ENCODE peak calls at places on chromosomes 4 and X, in eight cellular contexts. Z is H9, H is tibial nerve, E is mucosa of descending colon, T is BE2C, W is A549, M is suprapubic skin, U is gastrocnemius medialis. L is an unnamed sample. For H3K4me1 and H3K9me3, the result is how much of the 10 kb centered on the place peaks cover.

GRCh38 chr4:20431422-20432014 is 179.8 kb downstream of the SLIT2 start:
- DNase-seq in U (no peak), E (no peak), H (no peak), M (no peak), Z (no peak), T (no peak), W (no peak), L (no peak)

GRCh38 chr4:92303621-92304027 is at the start of gene GRID2:
- DNase-seq in M (no peak), W (no peak), T (peak), U (no peak), H (no peak), Z (peak), E (no peak), L (no peak)

GRCh38 chr4:80610845-80611244 is 275.3 kb downstream of the CFAP299 start:
- DNase-seq in E (no peak), U (no peak), H (no peak), M (no peak), W (no peak), T (no peak), Z (no peak), L (no peak)

GRCh38 chrX:9164535-9165425 is 130.9 kb upstream of the FAM9B start:
- DNase-seq in E (no peak), U (no peak), W (peak), Z (no peak), T (no peak), M (no peak), H (no peak), L (no peak)

GRCh38 chr4:99366491-99366890 is 13.9 kb upstream of the ADH1C start:
- DNase-seq in M (no peak), T (no peak), U (no peak), Z (no peak), W (no peak), E (no peak), H (no peak), L (no peak)

GRCh38 chr4:87849612-87850011 is 16.8 kb downstream of the MEPE start:
- DNase-seq in Z (no peak), W (no peak), H (no peak), E (no peak), M (no peak), U (no peak), T (no peak), L (no peak)

GRCh38 chr4:87387237-87387636 is 3.8 kb downstream of the HSD17B11 start:
- DNase-seq in T (no peak), U (no peak), H (no peak), W (no peak), M (no peak), E (no peak), Z (no peak), L (no peak)

GRCh38 chrX:67692246-67692645 is 148.4 kb downstream of the AR start:
- DNase-seq in Z (no peak), M (no peak), U (no peak), H (no peak), E (no peak), W (no peak), T (no peak), L (no peak)

GRCh38 chr4:4987656-4988055 is 31.6 kb downstream of the CYTL1 start:
- DNase-seq in U (no peak), Z (no peak), M (no peak), E (no peak), T (no peak), W (no peak), H (no peak), L (no peak)

DNA sequence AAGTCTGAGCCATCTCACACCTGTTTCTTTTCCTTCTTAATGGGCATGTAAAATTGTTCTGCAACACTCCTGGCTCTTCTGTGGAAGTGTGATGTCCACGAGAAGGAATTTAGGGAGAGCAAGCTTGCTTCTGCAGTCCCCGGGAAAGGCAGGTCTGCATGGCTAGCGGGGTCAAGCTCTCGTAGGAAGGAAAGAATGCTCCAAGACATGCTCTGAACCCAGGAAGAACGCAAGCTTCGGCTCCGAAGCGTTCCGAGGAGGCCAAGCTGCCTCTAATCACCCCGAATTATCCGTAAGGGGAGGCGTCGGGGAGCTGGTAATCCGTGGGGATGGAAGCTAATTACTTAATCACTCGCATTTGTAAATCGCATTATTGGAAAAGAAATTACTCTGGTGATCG is 177.7 kb downstream of the CRLF2 start:
- DNase-seq in E (no peak), Z (no peak), U (no peak), M (peak), W (no peak), H (no peak), T (no peak), L (no peak)
- H3K4me1 ChIP-seq in E (under half), Z (under half), U (under half), M (under half), W (under half), H (under half), T (under half), L (under half)

GRCh38 chrX:84318661-84319060 is 130.7 kb upstream of the RPS6KA6 start:
- DNase-seq in W (no peak), T (no peak), Z (no peak), U (no peak), H (no peak), M (no peak), E (no peak), L (no peak)
- H3K9me3 ChIP-seq in W (under half), T (under half), Z (under half), U (under half), H (under half), M (under half), E (under half), L (under half)

GRCh38 chr4:744212-744841 is 38.7 kb downstream of the PCGF3 start:
- DNase-seq in W (no peak), T (no peak), Z (no peak), U (no peak), H (no peak), E (peak), M (no peak), L (no peak)

GRCh38 chr4:742096-742741 is 36.6 kb downstream of the PCGF3 start:
- DNase-seq in M (no peak), U (no peak), W (no peak), Z (no peak), E (no peak), T (no peak), H (no peak), L (no peak)

GRCh38 chr4:740656-741282 is 35.1 kb downstream of the PCGF3 start:
- DNase-seq in U (no peak), T (no peak), Z (no peak), W (no peak), H (no peak), E (no peak), M (no peak), L (no peak)

GRCh38 chr4:743463-744211 is 38.0 kb downstream of the PCGF3 start:
- DNase-seq in H (no peak), U (no peak), T (no peak), M (no peak), E (peak), Z (no peak), W (no peak), L (no peak)

GRCh38 chr4:742742-743311 is 37.2 kb downstream of the PCGF3 start:
- DNase-seq in W (peak), T (peak), Z (peak), U (peak), E (peak), M (no peak), H (peak), L (no peak)
- H3K4me1 ChIP-seq in W (under half), T (under half), Z (under half), U (under half), E (under half), M (under half), H (under half), L (under half)

GRCh38 chrX:148933881-148934280 is 433.5 kb downstream of the AFF2 start:
- DNase-seq in Z (no peak), E (no peak), M (no peak), H (no peak), T (no peak), W (no peak), U (no peak), L (no peak)

GRCh38 chrX:148928803-148929202 is 428.4 kb downstream of the AFF2 start:
- DNase-seq in H (no peak), U (no peak), Z (no peak), M (no peak), T (no peak), W (no peak), E (no peak), L (no peak)

GRCh38 chrX:148930330-148930729 is 429.9 kb downstream of the AFF2 start:
- DNase-seq in H (no peak), M (no peak), T (no peak), U (no peak), E (no peak), Z (no peak), W (no peak), L (no peak)

DNA sequence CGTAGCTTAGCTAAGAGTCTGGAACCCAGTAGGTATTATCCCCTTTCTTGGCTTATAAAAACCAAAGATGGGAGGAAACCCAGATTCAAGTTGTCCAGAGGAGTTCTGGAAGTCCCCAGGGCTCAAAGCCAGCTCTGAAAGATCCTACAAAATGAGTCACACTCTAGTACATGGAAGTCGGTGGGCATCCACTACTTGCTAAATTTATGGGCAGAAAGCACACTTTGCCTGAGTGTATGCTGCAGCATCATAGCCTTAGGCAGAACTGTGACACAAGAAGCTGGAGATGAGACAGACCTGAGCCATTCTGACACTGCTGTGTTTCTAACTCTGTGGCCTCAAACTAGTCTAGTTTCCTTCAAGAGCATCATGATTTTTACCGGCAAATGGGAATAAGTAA is 429.3 kb downstream of the AFF2 start:
- DNase-seq in H (no peak), Z (no peak), E (no peak), U (no peak), W (no peak), M (no peak), T (no peak), L (no peak)
- H3K9me3 ChIP-seq in H (under half), Z (under half), E (under half), U (under half), W (under half), M (under half), T (under half), L (under half)

DNA sequence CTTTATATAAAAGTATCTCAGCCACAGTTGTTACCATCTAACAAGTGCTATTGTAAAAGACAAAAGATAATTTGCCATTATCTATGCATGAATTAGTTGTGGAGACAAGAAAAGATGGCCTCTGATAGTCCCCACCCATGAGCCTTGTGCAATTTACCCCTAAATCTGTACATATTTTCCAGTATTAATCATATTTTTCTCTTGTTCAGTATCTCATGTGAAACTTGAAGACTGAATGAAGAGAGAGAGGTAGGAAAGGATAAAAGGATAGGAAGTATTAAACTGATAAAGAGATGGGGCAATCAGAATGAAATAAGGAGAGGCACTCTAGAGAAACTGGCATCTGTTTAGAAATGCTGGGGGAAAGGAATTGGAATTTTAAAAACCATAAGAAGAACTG is 3.7 kb downstream of the MYOZ2 start:
- DNase-seq in U (no peak), Z (no peak), W (no peak), E (no peak), T (no peak), M (no peak), H (no peak), L (no peak)
- H3K4me1 ChIP-seq in U (under half), Z (under half), W (under half), E (under half), T (under half), M (under half), H (under half), L (under half)

GRCh38 chr4:45033676-45034410 is 307.5 kb upstream of the GNPDA2 start:
- DNase-seq in H (no peak), T (peak), Z (peak), E (no peak), W (no peak), U (no peak), M (no peak), L (no peak)

GRCh38 chr4:45030059-45030458 is 303.7 kb upstream of the GNPDA2 start:
- DNase-seq in M (no peak), U (no peak), Z (peak), T (no peak), W (no peak), H (no peak), E (no peak), L (no peak)
- H3K9me3 ChIP-seq in M (under half), U (under half), Z (under half), T (under half), W (under half), H (under half), E (under half), L (under half)

DNA sequence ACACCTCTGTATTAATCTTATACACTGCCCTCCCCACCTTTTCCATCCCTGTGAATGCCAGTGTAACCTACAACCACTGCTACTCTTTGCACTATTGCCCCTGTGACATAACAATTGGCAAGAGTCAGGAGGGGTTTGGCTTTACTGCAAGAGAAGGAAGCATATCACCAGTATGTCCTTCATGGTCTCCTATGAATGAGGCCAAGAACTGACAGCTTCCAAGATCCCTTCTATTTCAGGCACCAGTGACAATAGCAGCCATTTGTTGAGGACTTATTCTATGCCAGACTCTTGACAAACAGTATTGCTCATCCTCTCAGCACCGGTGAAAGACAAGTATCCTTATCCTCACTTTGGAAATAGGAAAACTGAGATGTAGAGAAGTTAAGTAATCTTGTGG is 363.9 kb downstream of the MID1IP1 start:
- DNase-seq in Z (no peak), H (no peak), E (no peak), U (peak), T (no peak), M (no peak), W (no peak), L (no peak)
- H3K4me1 ChIP-seq in Z (under half), H (under half), E (under half), U (under half), T (under half), M (under half), W (under half), L (under half)

DNA sequence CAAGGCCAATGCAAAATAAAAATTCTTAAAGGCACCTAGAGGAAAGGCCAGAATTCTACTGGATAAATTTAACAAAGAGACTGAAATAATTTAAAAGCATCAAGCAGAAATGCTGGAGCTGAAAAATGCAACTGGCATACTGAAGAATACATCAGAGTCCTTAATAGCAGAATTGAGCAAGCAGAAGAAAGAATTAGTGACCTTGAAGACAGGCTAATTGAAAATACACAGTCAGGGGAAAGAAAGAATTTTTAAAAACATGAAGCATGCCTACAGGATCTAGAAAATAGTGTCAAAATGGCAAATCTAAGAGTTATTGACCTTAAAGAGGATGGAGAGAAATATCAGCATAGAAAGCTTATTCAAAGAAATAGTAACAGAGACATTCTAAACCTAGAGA is 371.7 kb downstream of the KLHL13 start:
- DNase-seq in E (no peak), U (no peak), H (no peak), T (no peak), W (no peak), M (no peak), Z (no peak), L (no peak)
- H3K9me3 ChIP-seq in E (under half), U (under half), H (under half), T (under half), W (under half), M (under half), Z (under half), L (under half)

L was measured in esophagus squamous epithelium.